ENCODE peak calls at places on chromosomes 7 and 10, in four cellular contexts. N is gastrocnemius medialis, F is lower lobe of right lung, D is AG04450. O is an unnamed sample.

GRCh38 chr7:74401137-74401859 is 52.4 kb upstream of the GTF2IRD1 start:
- DNase-seq in F (peak), N (no peak), D (no peak), O (peak)

GRCh38 chr7:124723012-124723411 is 42.6 kb downstream of the GPR37 start:
- DNase-seq in D (no peak), N (no peak), F (no peak), O (no peak)

GRCh38 chr10:785539-786214 is 96.2 kb upstream of the DIP2C start:
- DNase-seq in D (no peak), N (no peak), F (no peak), O (no peak)

GRCh38 chr7:108094375-108094774 is 35.8 kb downstream of the LAMB4 start:
- DNase-seq in F (no peak), N (no peak), D (no peak), O (peak)

GRCh38 chr7:919924-920341 is 34.5 kb downstream of the ADAP1 start:
- DNase-seq in N (no peak), F (peak), D (no peak), O (no peak)

GRCh38 chr10:17836917-17837316 is 27.8 kb downstream of the MRC1 start:
- DNase-seq in F (no peak), N (no peak), D (peak), O (peak)

GRCh38 chr10:46555713-46556514 is 544 bp downstream of the GPRIN2 start:
- DNase-seq in D (no peak), N (peak), F (peak), O (no peak)

GRCh38 chr10:118163227-118163626 is 116.5 kb upstream of the RAB11FIP2 start:
- DNase-seq in F (no peak), N (no peak), D (no peak), O (no peak)

GRCh38 chr10:89554433-89554832 is 19.0 kb upstream of the SLC16A12 start:
- DNase-seq in D (no peak), F (no peak), N (no peak), O (no peak)

GRCh38 chr10:22479419-22479818 is 134.1 kb downstream of the SPAG6 start:
- DNase-seq in D (no peak), N (no peak), F (no peak), O (peak)

GRCh38 chr10:117936136-117936535 is 110.6 kb downstream of the RAB11FIP2 start:
- DNase-seq in D (no peak), F (peak), N (no peak), O (peak)

GRCh38 chr10:125848857-125849256 is 25.5 kb downstream of the BCCIP start:
- DNase-seq in F (no peak), D (no peak), N (no peak), O (no peak)

GRCh38 chr7:145464287-145464686 is 628.4 kb upstream of the TPK1 start:
- DNase-seq in F (no peak), D (no peak), N (no peak), O (no peak)

GRCh38 chr10:93703066-93703465 is 674 bp upstream of the FRA10AC1 start:
- DNase-seq in F (no peak), N (no peak), D (no peak), O (no peak)

GRCh38 chr7:93301736-93302135 is 69.6 kb downstream of the VPS50 start:
- DNase-seq in N (no peak), D (no peak), F (no peak), O (no peak)

GRCh38 chr10:11515596-11516418 is 95.6 kb downstream of the USP6NL start:
- DNase-seq in D (peak), N (peak), F (no peak), O (peak)

GRCh38 chr7:116502201-116503096 is 2.9 kb downstream of the CAV2 start:
- DNase-seq in D (no peak), F (no peak), N (no peak), O (no peak)

GRCh38 chr10:128843972-128844371 is 623.1 kb upstream of the MGMT start:
- DNase-seq in D (no peak), N (no peak), F (no peak), O (no peak)

GRCh38 chr7:64373017-64373416 is 59.3 kb downstream of the ZNF736 start:
- DNase-seq in D (no peak), N (no peak), F (no peak), O (no peak)

GRCh38 chr7:745431-745980 is 18.4 kb upstream of the PRKAR1B start:
- DNase-seq in F (peak), N (no peak), D (no peak), O (no peak)

GRCh38 chr10:12051241-12051640 is 8.6 kb upstream of the UPF2 start:
- DNase-seq in F (no peak), D (no peak), N (no peak), O (no peak)

GRCh38 chr7:115491744-115492380 is 538.7 kb downstream of the TFEC start:
- DNase-seq in D (no peak), F (no peak), N (no peak), O (no peak)

GRCh38 chr7:134774076-134774475 is 5.4 kb upstream of the CALD1 start:
- DNase-seq in N (no peak), D (no peak), F (no peak), O (no peak)

GRCh38 chr7:45036317-45036716 is 36.3 kb downstream of the CCM2 start:
- DNase-seq in F (no peak), D (no peak), N (no peak), O (no peak)

GRCh38 chr10:25026463-25026862 is 10.1 kb downstream of the THNSL1 start:
- DNase-seq in N (no peak), F (no peak), D (no peak), O (no peak)

GRCh38 chr7:155878250-155878649 is 66.0 kb upstream of the SHH start:
- DNase-seq in D (no peak), N (no peak), F (no peak), O (no peak)

GRCh38 chr7:86130268-86130667 is 513.4 kb upstream of the GRM3 start:
- DNase-seq in F (no peak), D (no peak), N (no peak), O (no peak)

GRCh38 chr7:46682841-46683624 is 762.0 kb upstream of the IGFBP3 start:
- DNase-seq in F (no peak), D (no peak), N (no peak), O (no peak)

GRCh38 chr10:86538547-86538946 is 17.0 kb upstream of the WAPL start:
- DNase-seq in D (no peak), F (peak), N (no peak), O (no peak)

GRCh38 chr7:29468196-29468595 is 95.4 kb upstream of the PRR15 start:
- DNase-seq in N (no peak), D (no peak), F (no peak), O (no peak)